ENCODE peak calls at places on chromosome 20, in ten cellular contexts. V is heart right ventricle, F is cardiac muscle cell, T is left lung, K is ascending aorta, S is PC-3, Y is AG09309, C is astrocyte, P is cardiac fibroblast, I is HFF-Myc. M is an unnamed sample.

GRCh38 chr20:23636182-23636907 is 1.4 kb downstream of the CST3 start:
- DNase-seq in V (no peak), F (no peak), T (no peak), K (no peak), S (no peak), Y (no peak), C (no peak), P (no peak), I (no peak), M (no peak)

GRCh38 chr20:1820137-1821074 is 74.8 kb upstream of the SIRPA start:
- DNase-seq in V (no peak), F (peak; percentile 59), T (no peak), K (peak; percentile 73), S (peak; percentile 53), Y (no peak), C (peak; percentile 81), P (peak; percentile 58), I (no peak), M (peak; percentile 72)

GRCh38 chr20:10783660-10784336 is 110.0 kb upstream of the JAG1 start:
- DNase-seq in V (no peak), F (peak; percentile 33), T (no peak), K (no peak), S (no peak), Y (no peak), C (no peak), P (peak; percentile 50), I (no peak), M (no peak)

GRCh38 chr20:13274311-13274965 is 53.4 kb downstream of the ISM1 start:
- DNase-seq in V (no peak), F (no peak), T (peak; percentile 42), K (no peak), S (no peak), Y (no peak), C (no peak), P (no peak), I (no peak), M (no peak)

GRCh38 chr20:52747736-52748135 is 224.4 kb upstream of the TSHZ2 start:
- DNase-seq in V (no peak), F (peak; percentile 59), T (no peak), K (no peak), S (peak; percentile 21), Y (no peak), C (peak; percentile 3), P (peak; percentile 37), I (no peak), M (peak; percentile 31)

GRCh38 chr20:59831024-59831900 is 102.2 kb downstream of the SYCP2 start:
- DNase-seq in V (no peak), F (no peak), T (no peak), K (peak; percentile 52), S (peak; percentile 94), Y (no peak), C (no peak), P (no peak), I (no peak), M (peak; percentile 66)

GRCh38 chr20:35333606-35334005 is 41.4 kb upstream of the FAM83C start:
- DNase-seq in V (no peak), F (no peak), T (no peak), K (no peak), S (no peak), Y (no peak), C (no peak), P (no peak), I (no peak), M (no peak)

GRCh38 chr20:62561182-62561581 is 81.1 kb upstream of the SLCO4A1 start:
- DNase-seq in V (no peak), F (no peak), T (no peak), K (no peak), S (no peak), Y (no peak), C (no peak), P (no peak), I (no peak), M (no peak)

GRCh38 chr20:20213722-20214121 is 154.2 kb upstream of the INSM1 start:
- DNase-seq in V (no peak), F (no peak), T (no peak), K (no peak), S (no peak), Y (no peak), C (no peak), P (no peak), I (no peak), M (no peak)

GRCh38 chr20:768426-768978 is at the start of gene SLC52A3:
- DNase-seq in V (peak; percentile 30), F (no peak), T (no peak), K (no peak), S (peak; percentile 96), Y (no peak), C (no peak), P (no peak), I (no peak), M (peak; percentile 79)

GRCh38 chr20:58652606-58653303 is 1.7 kb downstream of the STX16 start:
- DNase-seq in V (no peak), F (peak; percentile 23), T (no peak), K (no peak), S (peak; percentile 41), Y (no peak), C (no peak), P (no peak), I (no peak), M (peak; percentile 20)

GRCh38 chr20:50339196-50339901 is 148.7 kb downstream of the CEBPB start:
- DNase-seq in V (no peak), F (peak; percentile 60), T (no peak), K (no peak), S (no peak), Y (no peak), C (peak; percentile 82), P (peak; percentile 62), I (no peak), M (peak; percentile 50)

GRCh38 chr20:13113731-13114130 is 105.0 kb downstream of the SPTLC3 start:
- DNase-seq in V (no peak), F (no peak), T (no peak), K (no peak), S (no peak), Y (peak; percentile 47), C (no peak), P (no peak), I (no peak), M (no peak)

GRCh38 chr20:5039255-5039657 is 37.9 kb upstream of the SLC23A2 start:
- DNase-seq in V (no peak), F (no peak), T (no peak), K (no peak), S (no peak), Y (no peak), C (no peak), P (no peak), I (no peak), M (no peak)

DNA sequence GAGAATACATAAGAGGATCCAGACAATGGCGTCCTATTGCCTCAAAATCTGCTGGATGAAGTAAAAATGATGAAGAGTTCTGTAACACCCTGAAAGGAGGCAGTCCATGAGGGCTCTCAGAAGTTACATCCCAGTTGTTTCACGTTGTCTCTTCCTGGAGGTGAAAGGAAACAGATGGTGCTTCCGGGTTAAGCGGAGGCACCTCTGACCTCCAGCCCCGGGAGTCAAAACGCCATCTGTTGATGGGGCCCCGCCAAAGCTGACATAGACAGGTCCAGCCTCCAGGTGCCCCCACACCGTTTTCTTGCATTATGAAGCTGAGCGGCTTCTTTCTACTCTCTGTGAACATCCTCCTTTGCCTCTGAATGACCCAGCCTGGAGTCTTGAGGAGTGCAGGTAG is 9.5 kb downstream of the SEMG2 start:
- DNase-seq in V (no peak), F (no peak), T (no peak), K (no peak), S (no peak), Y (no peak), C (no peak), P (no peak), I (no peak), M (no peak)
- H3K4me3 ChIP-seq in V (no peak overlapping the region), F (no peak overlapping the region), T (no peak overlapping the region), K (no peak overlapping the region), S (no peak overlapping the region), Y (no peak overlapping the region), C (no peak overlapping the region), P (no peak overlapping the region), I (no peak overlapping the region), M (no peak overlapping the region)

DNA sequence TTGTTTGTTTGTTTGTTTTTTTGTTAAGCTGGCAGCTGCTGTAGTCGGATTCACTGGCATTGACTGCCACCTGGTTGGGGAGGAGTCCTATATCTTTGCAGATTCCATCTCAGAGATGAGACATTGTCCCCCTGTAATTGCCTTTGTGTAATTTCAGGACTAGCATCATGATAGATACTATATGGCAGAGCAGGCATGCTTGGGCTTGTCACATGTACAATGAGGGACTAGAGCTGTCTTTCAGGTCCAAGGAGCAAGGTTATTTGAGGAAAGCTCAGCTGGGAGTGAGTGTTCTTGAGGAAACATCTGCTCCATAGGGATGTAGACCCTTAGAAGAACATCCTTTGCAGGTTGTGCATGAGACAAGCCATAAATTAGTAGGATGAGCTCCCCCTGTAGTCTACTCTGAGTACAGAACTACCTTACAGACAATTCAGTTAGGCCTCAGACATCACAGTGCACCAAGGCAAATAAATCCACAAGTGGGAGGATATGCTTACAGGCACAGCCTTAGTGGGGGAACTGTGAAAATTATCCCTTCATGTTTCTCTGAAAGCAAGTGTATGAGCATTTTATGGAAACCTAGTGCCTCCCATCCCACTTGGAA is 62.1 kb downstream of the BMP2 start:
- DNase-seq in V (no peak), F (peak; percentile 26), T (no peak), K (no peak), S (no peak), Y (no peak), C (no peak), P (peak; percentile 7), I (no peak), M (peak; percentile 86)
- TF ChIP-seq CTCF in V (peak; percentile 16), F (peak; percentile 46), T (no peak), K (no peak), S (peak; percentile 53), Y (peak; percentile 24), C (peak; percentile 12), P (peak; percentile 32), I (peak; percentile 28), M (peak; percentile 31)

DNA sequence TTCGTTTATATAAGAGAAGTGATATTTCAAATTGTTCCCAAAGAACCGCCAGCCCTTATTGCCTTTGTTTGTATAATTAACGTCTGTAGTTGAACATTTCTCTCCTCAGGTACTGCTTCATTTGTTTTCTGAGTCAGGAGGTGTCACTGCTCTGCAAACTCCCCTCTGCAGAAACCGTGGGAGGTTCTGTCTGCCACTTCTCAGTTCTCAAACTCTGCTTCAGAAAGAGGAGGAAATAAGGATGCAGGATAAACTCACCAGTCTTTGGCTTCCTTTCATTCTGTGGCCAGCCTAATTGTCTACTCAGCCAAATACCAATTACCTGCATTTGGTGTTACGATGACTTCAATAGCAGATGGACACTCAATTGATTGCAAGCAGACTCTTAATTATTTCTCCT is 149.8 kb downstream of the PAK5 start:
- DNase-seq in V (no peak), F (no peak), T (no peak), K (no peak), S (no peak), Y (no peak), C (no peak), P (no peak), I (no peak), M (no peak)
- H3K4me3 ChIP-seq in V (no peak overlapping the region), F (no peak overlapping the region), T (no peak overlapping the region), K (no peak overlapping the region), S (no peak overlapping the region), Y (no peak overlapping the region), C (no peak overlapping the region), P (no peak overlapping the region), I (no peak overlapping the region), M (no peak overlapping the region)

DNA sequence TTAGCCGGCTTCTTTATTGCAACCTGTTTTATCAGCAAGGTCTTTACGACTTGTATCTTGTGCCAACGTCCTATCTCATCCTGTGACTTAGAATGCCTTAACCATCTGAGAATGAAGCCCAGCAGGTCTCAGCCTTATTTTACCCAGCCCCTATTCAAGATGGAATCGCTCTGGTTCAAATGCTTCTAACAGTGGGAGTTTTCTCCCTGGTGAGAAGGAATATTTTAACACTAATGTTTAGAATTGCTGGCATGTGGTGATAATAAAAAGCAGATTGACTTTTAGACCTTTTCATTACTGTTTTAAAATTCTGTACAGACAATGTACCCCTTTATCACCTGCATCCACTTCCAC is 9.9 kb upstream of the KCNK15 start:
- DNase-seq in V (no peak), F (no peak), T (no peak), K (no peak), S (no peak), Y (no peak), C (no peak), P (no peak), I (no peak), M (no peak)
- TF ChIP-seq CTCF in V (no peak), F (no peak), T (no peak), K (no peak), S (no peak), Y (no peak), C (no peak), P (no peak), I (no peak), M (no peak)

M was measured in epithelial cell of esophagus.